ENCODE peak calls at places on chromosome 5, in six cellular contexts. E is upper lobe of left lung; T is posterior cingulate gyrus; I is activated CD8-positive, alpha-beta memory T cell treated with anti-CD3 and anti-CD28 coated beads, Interleukin-2, amount 10 ng/mL, durations not matched to agents 7 days and 5 days; V is prostate gland; S is T-helper 1 cell. J is an unnamed sample.

GRCh38 chr5:176743136-176743827 is 67.1 kb upstream of the UNC5A start:
- DNase-seq in E (peak; percentile 9), T (no peak), I (peak; percentile 26), V (no peak), S (no peak), J (no peak)

GRCh38 chr5:128084228-128085167 is 932 bp downstream of the SLC12A2 start:
- DNase-seq in E (peak; percentile 50), T (peak; percentile 46), I (peak; percentile 67), V (peak; percentile 14), S (peak; percentile 50), J (no peak)

GRCh38 chr5:163624466-163624865 is 119.0 kb downstream of the MAT2B start:
- DNase-seq in E (no peak), T (no peak), I (no peak), V (no peak), S (no peak), J (no peak)

GRCh38 chr5:24161559-24161958 is 483.2 kb downstream of the CDH10 start:
- DNase-seq in E (no peak), T (no peak), I (no peak), V (no peak), S (no peak), J (no peak)

GRCh38 chr5:141742866-141743651 is 61.0 kb upstream of the ARAP3 start:
- DNase-seq in E (no peak), T (no peak), I (peak; percentile 47), V (no peak), S (no peak), J (peak; percentile 30)

GRCh38 chr5:176561259-176561658 is 12.1 kb downstream of the CDHR2 start:
- DNase-seq in E (no peak), T (no peak), I (no peak), V (no peak), S (no peak), J (no peak)

GRCh38 chr5:135012951-135013391 is 21.1 kb downstream of the PITX1 start:
- DNase-seq in E (no peak), T (no peak), I (no peak), V (no peak), S (no peak), J (no peak)

GRCh38 chr5:141637266-141637692 is 482 bp downstream of the RELL2 start:
- DNase-seq in E (peak; percentile 35), T (no peak), I (peak; percentile 72), V (peak; percentile 10), S (peak; percentile 66), J (peak; percentile 47)

GRCh38 chr5:163306421-163306820 is 131.0 kb upstream of the CCNG1 start:
- DNase-seq in E (no peak), T (no peak), I (no peak), V (no peak), S (no peak), J (peak; percentile 53)

GRCh38 chr5:15266841-15267240 is 233.1 kb upstream of the FBXL7 start:
- DNase-seq in E (no peak), T (no peak), I (no peak), V (no peak), S (no peak), J (no peak)

GRCh38 chr5:14123974-14124482 is 19.1 kb upstream of the TRIO start:
- DNase-seq in E (no peak), T (no peak), I (no peak), V (no peak), S (no peak), J (no peak)

GRCh38 chr5:42995152-42995751 is 44.9 kb downstream of the ANXA2R start:
- DNase-seq in E (no peak), T (no peak), I (no peak), V (no peak), S (peak; percentile 34), J (peak; percentile 56)

GRCh38 chr5:150751096-150751891 is 7.5 kb downstream of the DCTN4 start:
- DNase-seq in E (no peak), T (no peak), I (no peak), V (no peak), S (no peak), J (no peak)

GRCh38 chr5:169161022-169161680 is 139.8 kb downstream of the SLIT3 start:
- DNase-seq in E (no peak), T (no peak), I (no peak), V (peak; percentile 34), S (no peak), J (peak; percentile 6)

GRCh38 chr5:154603485-154603884 is 125.5 kb upstream of the HAND1 start:
- DNase-seq in E (no peak), T (no peak), I (no peak), V (no peak), S (no peak), J (no peak)

GRCh38 chr5:134095887-134096589 is 18.4 kb upstream of the TCF7 start:
- DNase-seq in E (no peak), T (no peak), I (no peak), V (no peak), S (no peak), J (no peak)

GRCh38 chr5:135441256-135441915 is 5.8 kb downstream of the DCANP1 start:
- DNase-seq in E (no peak), T (no peak), I (peak; percentile 28), V (no peak), S (no peak), J (no peak)

GRCh38 chr5:139950436-139950835 is 92.7 kb downstream of the NRG2 start:
- DNase-seq in E (no peak), T (no peak), I (no peak), V (no peak), S (no peak), J (no peak)

GRCh38 chr5:111043712-111044506 is 27.6 kb upstream of the TSLP start:
- DNase-seq in E (no peak), T (no peak), I (no peak), V (no peak), S (no peak), J (peak; percentile 6)

GRCh38 chr5:38258037-38258318 is 381 bp upstream of the EGFLAM start:
- DNase-seq in E (no peak), T (no peak), I (no peak), V (no peak), S (no peak), J (no peak)

GRCh38 chr5:155728146-155728856 is 598.7 kb upstream of the SGCD start:
- DNase-seq in E (peak; percentile 31), T (peak; percentile 56), I (no peak), V (peak; percentile 54), S (no peak), J (no peak)

J was measured in OCI-M1.